ENCODE peak calls at places on chromosomes 2 and 18, in six cellular contexts. W is omental fat pad, K is mesothelial cell of epicardium, E is HFFc6, A is gastrocnemius medialis, D is IMR-90. I is an unnamed sample.

GRCh38 chr18:46939337-46939963 is 22.0 kb downstream of the KATNAL2 start:
- DNase-seq in W (no peak), K (no peak), E (peak), A (peak), D (peak), I (no peak)

GRCh38 chr2:46506131-46506706 is 26.9 kb downstream of the TMEM247 start:
- DNase-seq in W (no peak), K (no peak), E (no peak), A (no peak), D (no peak), I (no peak)

GRCh38 chr2:42252464-42252863 is 83.3 kb downstream of the EML4 start:
- DNase-seq in W (no peak), K (no peak), E (no peak), A (no peak), D (no peak), I (peak)

GRCh38 chr2:148044322-148044721 is 23.4 kb downstream of the MBD5 start:
- DNase-seq in W (no peak), K (no peak), E (no peak), A (no peak), D (no peak), I (no peak)

GRCh38 chr2:27842894-27843293 is 47.3 kb downstream of the RBKS start:
- DNase-seq in W (no peak), K (no peak), E (no peak), A (no peak), D (no peak), I (no peak)

GRCh38 chr18:35345460-35345921 is 1.3 kb upstream of the ZNF24 start:
- DNase-seq in W (no peak), K (no peak), E (no peak), A (no peak), D (no peak), I (no peak)

GRCh38 chr2:195270466-195270865 is 386.6 kb upstream of the SLC39A10 start:
- DNase-seq in W (no peak), K (no peak), E (no peak), A (no peak), D (no peak), I (no peak)

GRCh38 chr2:40103163-40103562 is 324.1 kb upstream of the THUMPD2 start:
- DNase-seq in W (no peak), K (no peak), E (peak), A (no peak), D (peak), I (no peak)

GRCh38 chr2:226776104-226776503 is 23.5 kb downstream of the IRS1 start:
- DNase-seq in W (no peak), K (no peak), E (no peak), A (no peak), D (no peak), I (no peak)

GRCh38 chr18:63553117-63553516 is 10.9 kb downstream of the SERPINB12 start:
- DNase-seq in W (no peak), K (no peak), E (peak), A (no peak), D (peak), I (no peak)

GRCh38 chr18:10353791-10354190 is 100.6 kb upstream of the APCDD1 start:
- DNase-seq in W (no peak), K (no peak), E (peak), A (no peak), D (peak), I (no peak)

GRCh38 chr2:17538844-17539554 is 1.5 kb upstream of the VSNL1 start:
- DNase-seq in W (no peak), K (peak), E (no peak), A (no peak), D (peak), I (peak)

GRCh38 chr2:40098786-40099470 is 319.9 kb upstream of the THUMPD2 start:
- DNase-seq in W (no peak), K (no peak), E (peak), A (no peak), D (peak), I (no peak)

GRCh38 chr2:222844323-222844722 is 16.5 kb upstream of the ACSL3 start:
- DNase-seq in W (no peak), K (no peak), E (peak), A (no peak), D (peak), I (no peak)

GRCh38 chr18:12819822-12820221 is 64.2 kb downstream of the PTPN2 start:
- DNase-seq in W (no peak), K (no peak), E (no peak), A (no peak), D (no peak), I (no peak)

GRCh38 chr2:145068509-145068908 is 548.6 kb upstream of the ZEB2 start:
- DNase-seq in W (no peak), K (no peak), E (no peak), A (no peak), D (no peak), I (no peak)

GRCh38 chr2:40844353-40845277 is 392.7 kb upstream of the SLC8A1 start:
- DNase-seq in W (no peak), K (no peak), E (no peak), A (no peak), D (no peak), I (no peak)

GRCh38 chr2:98027955-98028593 is 32.3 kb upstream of the TMEM131 start:
- DNase-seq in W (no peak), K (no peak), E (peak), A (no peak), D (peak), I (no peak)

GRCh38 chr2:25078171-25079049 is 36.5 kb downstream of the EFR3B start:
- DNase-seq in W (no peak), K (no peak), E (peak), A (no peak), D (peak), I (no peak)

GRCh38 chr18:33210575-33211189 is 229.8 kb downstream of the CCDC178 start:
- DNase-seq in W (no peak), K (no peak), E (peak), A (no peak), D (peak), I (no peak)

GRCh38 chr2:62904344-62904743 is 146.3 kb upstream of the OTX1 start:
- DNase-seq in W (no peak), K (no peak), E (no peak), A (no peak), D (no peak), I (no peak)

GRCh38 chr2:9170458-9171130 is 36.0 kb upstream of the ASAP2 start:
- DNase-seq in W (no peak), K (no peak), E (no peak), A (no peak), D (no peak), I (no peak)

GRCh38 chr18:28511421-28511821 is 334.5 kb upstream of the CDH2 start:
- DNase-seq in W (no peak), K (no peak), E (peak), A (no peak), D (peak), I (no peak)

GRCh38 chr2:43228341-43228751 is 1.9 kb upstream of the ZFP36L2 start:
- DNase-seq in W (no peak), K (no peak), E (no peak), A (no peak), D (no peak), I (no peak)

GRCh38 chr18:28175930-28176673 is 828 bp downstream of the CDH2 start:
- DNase-seq in W (no peak), K (no peak), E (peak), A (no peak), D (peak), I (peak)

GRCh38 chr2:86556508-86556907 is 6.7 kb downstream of the CHMP3 start:
- DNase-seq in W (no peak), K (no peak), E (no peak), A (no peak), D (no peak), I (no peak)

GRCh38 chr2:103667335-103667884 is 905.6 kb downstream of the TMEM182 start:
- DNase-seq in W (no peak), K (no peak), E (no peak), A (no peak), D (no peak), I (no peak)

GRCh38 chr18:60549338-60549960 is 176.9 kb upstream of the MC4R start:
- DNase-seq in W (no peak), K (no peak), E (peak), A (no peak), D (peak), I (peak)

GRCh38 chr18:48814490-48815181 is 136.1 kb downstream of the SMAD7 start:
- DNase-seq in W (peak), K (peak), E (peak), A (no peak), D (peak), I (no peak)

GRCh38 chr2:15948704-15948957 is 8.3 kb downstream of the MYCN start:
- DNase-seq in W (no peak), K (no peak), E (no peak), A (no peak), D (no peak), I (no peak)

GRCh38 chr2:11187083-11187619 is 31.9 kb downstream of the SLC66A3 start:
- DNase-seq in W (no peak), K (no peak), E (peak), A (no peak), D (peak), I (no peak)

GRCh38 chr2:139916822-139917221 is 1136.6 kb upstream of the NXPH2 start:
- DNase-seq in W (no peak), K (no peak), E (no peak), A (no peak), D (no peak), I (no peak)

GRCh38 chr18:2223394-2223793 is 347.9 kb downstream of the METTL4 start:
- DNase-seq in W (no peak), K (no peak), E (no peak), A (no peak), D (no peak), I (no peak)

GRCh38 chr18:22171839-22172582 is 2.6 kb downstream of the GATA6 start:
- DNase-seq in W (no peak), K (no peak), E (no peak), A (no peak), D (no peak), I (no peak)

GRCh38 chr2:1080984-1081383 is 130.3 kb downstream of the SNTG2 start:
- DNase-seq in W (no peak), K (no peak), E (no peak), A (no peak), D (no peak), I (no peak)

GRCh38 chr2:79910643-79911042 is 393.9 kb downstream of the LRRTM1 start:
- DNase-seq in W (no peak), K (no peak), E (no peak), A (no peak), D (no peak), I (no peak)

GRCh38 chr18:9684901-9685738 is 23.0 kb upstream of the RAB31 start:
- DNase-seq in W (no peak), K (no peak), E (peak), A (no peak), D (peak), I (no peak)

GRCh38 chr2:240500561-240501423 is 57.0 kb downstream of the ANKMY1 start:
- DNase-seq in W (peak), K (no peak), E (no peak), A (no peak), D (no peak), I (no peak)

DNA sequence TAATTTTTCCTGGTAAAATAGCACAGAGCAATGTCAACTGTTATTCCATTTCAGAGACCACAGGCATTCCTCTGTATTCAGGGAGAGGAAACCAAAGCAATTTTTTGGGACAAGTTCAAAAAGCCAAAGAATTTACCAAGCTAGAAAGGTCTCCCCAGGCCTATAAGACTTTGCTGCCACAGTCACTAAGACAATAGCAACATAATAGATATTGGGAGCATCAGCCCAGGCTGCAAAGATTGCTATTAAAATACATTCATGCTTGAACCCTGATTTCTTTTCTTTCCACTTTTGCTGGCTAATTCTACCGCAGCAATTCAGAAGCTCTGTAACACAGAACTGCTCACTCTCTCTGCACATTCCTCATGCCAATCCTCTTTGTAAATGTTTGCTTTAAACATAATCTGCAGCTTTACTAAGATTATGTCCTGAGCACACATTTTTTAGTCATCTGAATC is 76.3 kb downstream of the CLHC1 start:
- DNase-seq in W (no peak), K (no peak), E (peak), A (no peak), D (peak), I (no peak)
- TF ChIP-seq CTCF in W (no peak), K (no peak), E (no peak), A (no peak), D (no peak), I (no peak)

GRCh38 chr2:215797676-215798075 is 215.7 kb downstream of the MREG start:
- DNase-seq in W (no peak), K (no peak), E (no peak), A (no peak), D (no peak), I (no peak)

GRCh38 chr2:215791481-215791937 is 221.8 kb downstream of the MREG start:
- DNase-seq in W (no peak), K (no peak), E (no peak), A (no peak), D (no peak), I (no peak)

GRCh38 chr2:215796160-215796559 is 217.2 kb downstream of the MREG start:
- DNase-seq in W (no peak), K (no peak), E (peak), A (no peak), D (peak), I (no peak)

GRCh38 chr2:215793747-215794595 is 219.4 kb downstream of the MREG start:
- DNase-seq in W (peak), K (no peak), E (peak), A (no peak), D (peak), I (no peak)

DNA sequence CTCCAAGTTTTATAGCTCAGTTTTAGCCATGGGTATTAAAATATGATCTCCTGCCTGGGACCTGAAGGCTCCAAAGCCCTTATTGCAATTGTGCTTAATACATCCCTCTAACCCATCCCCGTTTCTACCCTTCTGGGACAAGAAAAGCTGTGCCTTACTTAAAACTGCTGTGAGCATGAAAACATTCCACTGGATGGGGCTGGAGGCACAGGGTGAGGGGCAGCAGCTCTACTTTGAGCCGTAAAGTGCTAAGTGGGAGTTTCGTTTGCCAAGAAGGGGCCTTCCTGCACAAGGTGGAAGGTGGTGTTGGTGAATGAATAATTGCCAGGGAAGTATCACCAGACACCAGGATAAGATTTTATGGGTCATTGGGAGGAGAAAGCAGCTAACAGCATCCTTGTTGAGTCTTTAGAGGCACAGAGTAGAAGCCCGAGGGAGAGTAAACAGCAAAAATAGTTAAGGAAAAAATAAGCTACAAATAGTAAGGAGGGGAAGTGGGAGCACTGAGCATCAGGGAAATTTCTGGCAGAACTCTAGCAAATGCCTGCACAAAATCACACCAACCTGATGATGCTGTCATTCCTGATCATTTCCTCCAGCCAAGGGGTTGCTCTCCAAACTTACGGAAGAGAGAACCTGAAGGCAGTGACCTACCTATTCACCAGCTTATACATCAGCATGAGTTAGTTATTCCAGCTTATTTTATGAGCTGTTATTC is 218.4 kb downstream of the MREG start:
- DNase-seq in W (no peak), K (no peak), E (no peak), A (no peak), D (no peak), I (no peak)
- TF ChIP-seq CTCF in W (no peak), K (no peak), E (peak), A (no peak), D (no peak), I (no peak)

GRCh38 chr2:104975371-104975770 is 62.5 kb upstream of the MRPS9 start:
- DNase-seq in W (no peak), K (no peak), E (no peak), A (no peak), D (no peak), I (no peak)

GRCh38 chr2:104982111-104982510 is 55.8 kb upstream of the MRPS9 start:
- DNase-seq in W (no peak), K (no peak), E (no peak), A (no peak), D (no peak), I (no peak)

GRCh38 chr2:104977958-104978357 is 59.9 kb upstream of the MRPS9 start:
- DNase-seq in W (no peak), K (no peak), E (no peak), A (no peak), D (no peak), I (no peak)

GRCh38 chr2:104976603-104977120 is 61.2 kb upstream of the MRPS9 start:
- DNase-seq in W (no peak), K (no peak), E (no peak), A (no peak), D (no peak), I (no peak)
- TF ChIP-seq CTCF in W (no peak), K (no peak), E (no peak), A (no peak), D (no peak), I (peak)

GRCh38 chr2:177618270-177619253 is 226.0 kb downstream of the AGPS start:
- DNase-seq in W (peak), K (peak), E (peak), A (peak), D (peak), I (peak)

GRCh38 chr2:177625744-177626655 is 233.4 kb downstream of the AGPS start:
- DNase-seq in W (no peak), K (no peak), E (no peak), A (no peak), D (no peak), I (no peak)

GRCh38 chr2:177616731-177617130 is 224.2 kb downstream of the AGPS start:
- DNase-seq in W (no peak), K (no peak), E (no peak), A (no peak), D (no peak), I (no peak)

GRCh38 chr2:177617849-177618248 is 225.3 kb downstream of the AGPS start:
- DNase-seq in W (no peak), K (no peak), E (no peak), A (no peak), D (no peak), I (no peak)

DNA sequence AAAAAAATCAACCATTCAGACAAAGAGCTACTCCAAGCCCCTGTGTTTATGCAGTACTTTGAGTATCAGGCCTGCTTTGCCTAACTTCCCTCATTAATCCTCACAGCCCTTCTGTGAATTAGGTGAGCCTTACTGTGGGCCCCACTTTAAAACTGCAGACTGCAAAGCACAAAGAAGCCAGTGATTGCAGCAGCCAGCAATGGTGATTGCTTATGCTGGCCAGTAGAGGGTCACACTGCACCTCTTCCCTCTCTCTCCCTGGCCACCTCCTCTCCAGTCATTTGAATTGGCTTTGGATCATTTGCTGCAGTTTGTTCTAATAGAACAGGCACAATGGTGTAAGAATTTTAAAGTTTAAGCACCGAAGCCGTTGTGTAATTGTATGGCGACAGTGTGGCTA is 229.9 kb downstream of the AGPS start:
- DNase-seq in W (no peak), K (no peak), E (no peak), A (no peak), D (no peak), I (peak)
- TF ChIP-seq CTCF in W (no peak), K (peak), E (no peak), A (no peak), D (no peak), I (peak)

GRCh38 chr18:56097561-56098095 is 509.6 kb upstream of the TCF4 start:
- DNase-seq in W (no peak), K (no peak), E (no peak), A (no peak), D (no peak), I (no peak)
- TF ChIP-seq CTCF in W (no peak), K (no peak), E (no peak), A (no peak), D (no peak), I (no peak)

DNA sequence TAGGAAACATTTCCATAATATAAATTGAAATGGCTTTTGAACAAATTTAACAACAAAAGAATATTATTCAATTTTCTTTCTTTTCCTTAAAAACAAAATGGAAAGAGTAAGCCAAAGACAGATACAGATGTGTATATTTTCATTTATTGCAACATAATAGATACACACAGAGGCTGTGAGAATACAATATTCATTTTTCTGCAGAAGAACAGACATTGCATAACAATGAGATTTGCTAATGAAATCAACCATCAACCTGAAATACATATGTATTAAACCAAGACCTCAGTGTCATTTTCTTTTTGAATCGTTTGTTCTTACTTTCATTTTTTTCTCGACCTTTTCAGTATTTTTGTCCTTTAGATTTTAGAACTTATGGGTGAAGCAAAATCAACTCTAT is 95.1 kb downstream of the BAZ2B start:
- DNase-seq in W (no peak), K (no peak), E (no peak), A (no peak), D (no peak), I (no peak)
- TF ChIP-seq CTCF in W (no peak), K (no peak), E (no peak), A (no peak), D (no peak), I (no peak)